ENCODE peak calls at places on chromosomes 7 and 10, in seven cellular contexts. L, A, J, W, Z, E and X are unnamed samples.
A peak's percentile ranks its signal among the peaks of the same experiment; 100 is the strongest.

GRCh38 chr10:28838908-28839307 is 161.6 kb downstream of the BAMBI start:
- DNase-seq in L (peak; percentile 55), A (no peak), J (peak; percentile 36), W (no peak), Z (no peak), E (no peak), X (no peak)

GRCh38 chr10:1160561-1160961 is 104.4 kb downstream of the WDR37 start:
- DNase-seq in L (no peak), A (no peak), J (no peak), W (no peak), Z (no peak), E (no peak), X (peak; percentile 40)

GRCh38 chr7:151254851-151255250 is 6.4 kb upstream of the SMARCD3 start:
- DNase-seq in L (no peak), A (no peak), J (no peak), W (no peak), Z (no peak), E (peak; percentile 29), X (no peak)

GRCh38 chr7:79282051-79282694 is 171.3 kb downstream of the MAGI2 start:
- DNase-seq in L (no peak), A (no peak), J (peak; percentile 59), W (peak; percentile 73), Z (peak; percentile 45), E (no peak), X (no peak)

GRCh38 chr7:2436341-2437104 is 33.1 kb downstream of the CHST12 start:
- DNase-seq in L (no peak), A (no peak), J (no peak), W (no peak), Z (no peak), E (no peak), X (no peak)

GRCh38 chr10:16520900-16521299 is 779 bp downstream of the C1QL3 start:
- DNase-seq in L (no peak), A (no peak), J (no peak), W (no peak), Z (no peak), E (no peak), X (no peak)

GRCh38 chr10:131727612-131728011 is 173.2 kb upstream of the PPP2R2D start:
- DNase-seq in L (peak; percentile 9), A (no peak), J (no peak), W (no peak), Z (no peak), E (no peak), X (no peak)

GRCh38 chr7:11185179-11185578 is 211.5 kb downstream of the PHF14 start:
- DNase-seq in L (no peak), A (no peak), J (peak; percentile 78), W (no peak), Z (no peak), E (no peak), X (no peak)

GRCh38 chr7:155930061-155930460 is 117.8 kb upstream of the SHH start:
- DNase-seq in L (no peak), A (no peak), J (no peak), W (no peak), Z (no peak), E (no peak), X (no peak)

GRCh38 chr7:94393251-94393758 is 1.4 kb upstream of the COL1A2 start:
- DNase-seq in L (no peak), A (no peak), J (no peak), W (no peak), Z (no peak), E (no peak), X (no peak)

GRCh38 chr10:88270871-88271713 is 312.0 kb downstream of the RNLS start:
- DNase-seq in L (no peak), A (no peak), J (peak; percentile 91), W (no peak), Z (no peak), E (peak; percentile 55), X (peak; percentile 29)

GRCh38 chr10:122307669-122308486 is 36.8 kb downstream of the BTBD16 start:
- DNase-seq in L (peak; percentile 72), A (peak; percentile 77), J (peak; percentile 99), W (peak; percentile 95), Z (peak; percentile 93), E (no peak), X (no peak)

GRCh38 chr7:111012799-111013675 is 77.9 kb upstream of the LRRN3 start:
- DNase-seq in L (no peak), A (no peak), J (no peak), W (no peak), Z (no peak), E (peak; percentile 47), X (no peak)

GRCh38 chr10:23253780-23254179 is 61.7 kb downstream of the PTF1A start:
- DNase-seq in L (no peak), A (no peak), J (no peak), W (no peak), Z (no peak), E (no peak), X (no peak)

GRCh38 chr7:37031571-37032257 is 307.4 kb upstream of the AOAH start:
- DNase-seq in L (peak; percentile 75), A (peak; percentile 90), J (peak; percentile 99), W (peak; percentile 99), Z (peak; percentile 87), E (no peak), X (peak; percentile 78)

GRCh38 chr10:123421461-123421860 is 244.7 kb upstream of the GPR26 start:
- DNase-seq in L (no peak), A (no peak), J (no peak), W (no peak), Z (no peak), E (no peak), X (no peak)

GRCh38 chr10:88243202-88243744 is 339.8 kb downstream of the RNLS start:
- DNase-seq in L (no peak), A (no peak), J (no peak), W (no peak), Z (no peak), E (no peak), X (no peak)

GRCh38 chr10:104680467-104681401 is 39.6 kb downstream of the SORCS3 start:
- DNase-seq in L (peak; percentile 18), A (no peak), J (no peak), W (no peak), Z (peak; percentile 24), E (no peak), X (no peak)

GRCh38 chr10:56895306-56895705 is 534.2 kb upstream of the ZWINT start:
- DNase-seq in L (no peak), A (no peak), J (no peak), W (no peak), Z (no peak), E (no peak), X (no peak)

GRCh38 chr7:66050990-66051424 is 24.6 kb upstream of the ASL start:
- DNase-seq in L (no peak), A (no peak), J (peak; percentile 89), W (no peak), Z (no peak), E (no peak), X (no peak)

GRCh38 chr7:83394776-83395175 is 232.1 kb upstream of the PCLO start:
- DNase-seq in L (no peak), A (no peak), J (no peak), W (no peak), Z (no peak), E (no peak), X (no peak)

GRCh38 chr10:74113546-74113945 is 37.1 kb downstream of the AP3M1 start:
- DNase-seq in L (no peak), A (no peak), J (no peak), W (no peak), Z (no peak), E (no peak), X (no peak)

GRCh38 chr10:77592946-77593636 is 44.5 kb downstream of the KCNMA1 start:
- DNase-seq in L (no peak), A (peak; percentile 78), J (peak; percentile 91), W (peak; percentile 83), Z (peak; percentile 93), E (no peak), X (no peak)

GRCh38 chr10:6813876-6814275 is 233.8 kb upstream of the PRKCQ start:
- DNase-seq in L (no peak), A (no peak), J (no peak), W (no peak), Z (no peak), E (no peak), X (no peak)

GRCh38 chr10:6815346-6815745 is 235.3 kb upstream of the PRKCQ start:
- DNase-seq in L (no peak), A (no peak), J (no peak), W (no peak), Z (no peak), E (no peak), X (no peak)

GRCh38 chr10:6811153-6811552 is 231.1 kb upstream of the PRKCQ start:
- DNase-seq in L (no peak), A (no peak), J (no peak), W (no peak), Z (no peak), E (no peak), X (no peak)
- H3K27ac ChIP-seq in L (no peak overlapping the region), A (no peak overlapping the region), J (no peak overlapping the region), W (no peak overlapping the region), Z (no peak overlapping the region), E (no peak overlapping the region), X (no peak overlapping the region)

GRCh38 chr10:49283491-49283890 is 15.5 kb upstream of the C10orf71 start:
- DNase-seq in L (no peak), A (no peak), J (no peak), W (no peak), Z (no peak), E (no peak), X (no peak)

GRCh38 chr10:49282306-49282705 is 16.7 kb upstream of the C10orf71 start:
- DNase-seq in L (no peak), A (no peak), J (no peak), W (no peak), Z (no peak), E (no peak), X (no peak)

GRCh38 chr10:49280001-49280408 is 19.0 kb upstream of the C10orf71 start:
- DNase-seq in L (no peak), A (no peak), J (peak; percentile 2), W (no peak), Z (no peak), E (no peak), X (no peak)

GRCh38 chr10:49282879-49283321 is 16.1 kb upstream of the C10orf71 start:
- DNase-seq in L (no peak), A (no peak), J (no peak), W (no peak), Z (no peak), E (no peak), X (no peak)

GRCh38 chr10:49281461-49281860 is 17.5 kb upstream of the C10orf71 start:
- DNase-seq in L (no peak), A (no peak), J (no peak), W (no peak), Z (no peak), E (no peak), X (no peak)
- H3K4me1 ChIP-seq in L (no peaks in the 10 kb centered on the region), A (no peaks in the 10 kb centered on the region), J (no peaks in the 10 kb centered on the region), W (no peaks in the 10 kb centered on the region), Z (no peaks in the 10 kb centered on the region), E (no peaks in the 10 kb centered on the region), X (no peaks in the 10 kb centered on the region)

DNA sequence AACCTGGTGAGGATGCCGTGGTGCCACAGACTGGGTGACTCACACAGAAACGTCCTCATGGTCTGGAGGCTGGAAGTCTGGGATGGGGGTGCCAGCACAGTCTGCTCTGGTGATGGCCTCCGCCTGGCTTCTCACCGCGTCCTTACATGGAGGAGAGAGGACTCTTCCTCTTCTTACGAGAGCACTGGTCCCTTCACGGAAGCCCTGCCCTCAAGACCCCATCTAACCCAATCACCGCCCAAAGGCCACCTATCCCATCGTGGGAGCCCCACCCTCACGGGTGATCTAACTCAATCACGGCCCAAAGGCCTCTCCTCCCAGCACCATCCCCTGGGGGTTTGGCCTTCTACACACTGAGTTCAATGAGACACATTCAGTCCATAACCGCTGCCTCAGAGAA is 137.7 kb downstream of the PTPRN2 start:
- DNase-seq in L (no peak), A (no peak), J (no peak), W (no peak), Z (no peak), E (no peak), X (peak; percentile 28)
- H3K27ac ChIP-seq in L (no peak overlapping the region), A (no peak overlapping the region), J (no peak overlapping the region), W (no peak overlapping the region), Z (no peak overlapping the region), E (no peak overlapping the region), X (no peak overlapping the region)

GRCh38 chr10:43141421-43141820 is 3.2 kb downstream of the CSGALNACT2 start:
- DNase-seq in L (no peak), A (no peak), J (no peak), W (no peak), Z (no peak), E (no peak), X (no peak)
- H3K4me1 ChIP-seq in L (no peaks in the 10 kb centered on the region), A (peaks cover 15% of the 10 kb centered on the region), J (peaks cover 5% of the 10 kb centered on the region), W (peaks cover 23% of the 10 kb centered on the region), Z (peaks cover 34% of the 10 kb centered on the region), E (peaks cover 60% of the 10 kb centered on the region), X (peaks cover 31% of the 10 kb centered on the region)